ENCODE peak calls at places on chromosomes 3 and 15, in four cellular contexts. L, I, S and H are unnamed samples.

GRCh38 chr15:62549345-62549970 is 384.4 kb upstream of the C2CD4B start:
- DNase-seq in L (peak; percentile 27), I (no peak), S (no peak), H (peak; percentile 41)

GRCh38 chr15:85793641-85794597 is 806 bp downstream of the KLHL25 start:
- DNase-seq in L (no peak), I (no peak), S (no peak), H (peak; percentile 73)

GRCh38 chr15:62506217-62506805 is 341.2 kb upstream of the C2CD4B start:
- DNase-seq in L (no peak), I (no peak), S (no peak), H (no peak)

GRCh38 chr3:87437765-87438164 is 161.4 kb upstream of the POU1F1 start:
- DNase-seq in L (no peak), I (no peak), S (no peak), H (no peak)

GRCh38 chr15:69973102-69973714 is 124.5 kb downstream of the TLE3 start:
- DNase-seq in L (peak; percentile 35), I (no peak), S (no peak), H (no peak)

GRCh38 chr15:32840481-32841245 is 122.9 kb downstream of the GREM1 start:
- DNase-seq in L (no peak), I (no peak), S (no peak), H (no peak)

GRCh38 chr3:126373682-126374601 is 16.7 kb upstream of the KLF15 start:
- DNase-seq in L (no peak), I (no peak), S (no peak), H (no peak)

GRCh38 chr3:114506622-114507300 is 212.9 kb downstream of the TIGIT start:
- DNase-seq in L (no peak), I (no peak), S (no peak), H (no peak)

GRCh38 chr15:98823012-98823458 is 174.7 kb downstream of the IGF1R start:
- DNase-seq in L (no peak), I (peak; percentile 73), S (peak; percentile 1), H (no peak)

GRCh38 chr3:132843851-132844565 is 121.8 kb upstream of the NPHP3 start:
- DNase-seq in L (no peak), I (peak; percentile 19), S (no peak), H (no peak)

GRCh38 chr3:13951184-13951583 is 71.3 kb upstream of the WNT7A start:
- DNase-seq in L (no peak), I (no peak), S (no peak), H (no peak)

GRCh38 chr3:48598323-48599076 is 3.4 kb upstream of the COL7A1 start:
- DNase-seq in L (no peak), I (no peak), S (no peak), H (no peak)

GRCh38 chr3:71430941-71431552 is 152.5 kb downstream of the FOXP1 start:
- DNase-seq in L (no peak), I (no peak), S (no peak), H (no peak)

GRCh38 chr3:182323898-182324297 is 469.4 kb upstream of the ATP11B start:
- DNase-seq in L (no peak), I (no peak), S (no peak), H (no peak)

GRCh38 chr3:153029350-153029749 is 132.7 kb upstream of the RAP2B start:
- DNase-seq in L (peak; percentile 79), I (no peak), S (no peak), H (no peak)

GRCh38 chr3:37734886-37735285 is 126.8 kb upstream of the CTDSPL start:
- DNase-seq in L (no peak), I (no peak), S (no peak), H (no peak)
- TF ChIP-seq NRF1 in L (no peak), I (no peak), S (no peak), H (no peak)

GRCh38 chr3:156151824-156152428 is 31.5 kb downstream of the KCNAB1 start:
- DNase-seq in L (peak; percentile 51), I (peak; percentile 63), S (no peak), H (peak; percentile 68)

GRCh38 chr3:156149781-156150375 is 29.5 kb downstream of the KCNAB1 start:
- DNase-seq in L (no peak), I (no peak), S (no peak), H (no peak)

GRCh38 chr3:156148946-156149348 is 28.6 kb downstream of the KCNAB1 start:
- DNase-seq in L (peak; percentile 5), I (no peak), S (no peak), H (no peak)

GRCh38 chr3:156148345-156148945 is 28.1 kb downstream of the KCNAB1 start:
- DNase-seq in L (no peak), I (no peak), S (no peak), H (no peak)

GRCh38 chr3:156150434-156151066 is 30.2 kb downstream of the KCNAB1 start:
- DNase-seq in L (peak; percentile 38), I (no peak), S (no peak), H (peak; percentile 40)
- TF ChIP-seq CHD2 in L (no peak), I (no peak), S (no peak), H (no peak)

GRCh38 chr3:32781211-32781968 is 36.4 kb upstream of the TRIM71 start:
- DNase-seq in L (peak; percentile 90), I (peak; percentile 86), S (peak; percentile 26), H (peak; percentile 95)

GRCh38 chr3:32778389-32778788 is 39.4 kb upstream of the TRIM71 start:
- DNase-seq in L (no peak), I (no peak), S (no peak), H (no peak)

GRCh38 chr3:32780071-32780734 is 37.6 kb upstream of the TRIM71 start:
- DNase-seq in L (no peak), I (peak; percentile 23), S (no peak), H (no peak)

GRCh38 chr3:32782417-32782816 is 35.4 kb upstream of the TRIM71 start:
- DNase-seq in L (no peak), I (no peak), S (no peak), H (no peak)

DNA sequence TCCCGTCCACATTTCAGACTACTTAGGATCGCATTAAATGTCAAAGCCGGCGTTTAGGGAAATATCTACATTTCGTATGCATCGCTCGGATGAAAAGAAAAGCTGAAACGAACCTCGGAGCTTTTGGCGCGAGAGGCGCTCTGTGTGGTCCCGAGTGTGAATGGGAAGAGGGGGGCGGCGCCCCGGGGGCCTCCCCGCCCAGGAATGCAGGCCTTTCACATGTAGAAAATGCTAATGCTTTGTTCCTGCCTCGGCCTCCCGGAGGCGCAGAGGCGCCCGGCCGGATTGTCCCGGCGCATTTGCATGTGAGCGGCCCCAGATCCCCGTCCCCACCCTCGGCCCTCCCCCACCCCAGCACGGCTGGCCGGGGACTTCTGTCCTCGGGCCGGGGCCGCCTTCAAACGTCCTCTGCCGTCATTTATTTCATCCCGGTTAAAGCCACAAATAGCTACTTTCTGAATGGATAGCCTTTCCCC is 37.0 kb upstream of the TRIM71 start:
- DNase-seq in L (peak; percentile 75), I (peak; percentile 98), S (no peak), H (peak; percentile 72)
- TF ChIP-seq NRF1 in L (no peak), I (no peak), S (no peak), H (no peak)

DNA sequence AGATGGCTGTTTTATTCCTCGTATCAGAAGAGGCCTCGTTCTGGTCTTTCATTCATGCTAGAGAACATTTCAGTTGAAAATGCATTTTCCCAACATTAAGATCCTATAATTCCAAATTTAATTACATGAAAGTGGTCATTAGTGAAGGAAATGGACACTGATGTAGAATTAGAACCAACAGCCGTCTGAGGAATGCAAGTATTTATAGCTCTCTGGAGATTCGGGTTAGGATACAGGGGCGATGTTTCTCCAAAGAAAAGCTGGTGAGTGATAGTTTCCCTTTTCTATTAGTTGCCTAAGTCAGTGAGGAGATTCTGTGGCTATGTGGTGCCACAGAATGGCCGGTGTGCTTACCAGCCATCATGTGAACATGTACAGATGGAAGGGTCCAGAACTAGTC is 109.0 kb upstream of the IL12A start:
- DNase-seq in L (no peak), I (no peak), S (no peak), H (peak; percentile 34)
- TF ChIP-seq CHD2 in L (no peak), I (no peak), S (no peak), H (no peak)

DNA sequence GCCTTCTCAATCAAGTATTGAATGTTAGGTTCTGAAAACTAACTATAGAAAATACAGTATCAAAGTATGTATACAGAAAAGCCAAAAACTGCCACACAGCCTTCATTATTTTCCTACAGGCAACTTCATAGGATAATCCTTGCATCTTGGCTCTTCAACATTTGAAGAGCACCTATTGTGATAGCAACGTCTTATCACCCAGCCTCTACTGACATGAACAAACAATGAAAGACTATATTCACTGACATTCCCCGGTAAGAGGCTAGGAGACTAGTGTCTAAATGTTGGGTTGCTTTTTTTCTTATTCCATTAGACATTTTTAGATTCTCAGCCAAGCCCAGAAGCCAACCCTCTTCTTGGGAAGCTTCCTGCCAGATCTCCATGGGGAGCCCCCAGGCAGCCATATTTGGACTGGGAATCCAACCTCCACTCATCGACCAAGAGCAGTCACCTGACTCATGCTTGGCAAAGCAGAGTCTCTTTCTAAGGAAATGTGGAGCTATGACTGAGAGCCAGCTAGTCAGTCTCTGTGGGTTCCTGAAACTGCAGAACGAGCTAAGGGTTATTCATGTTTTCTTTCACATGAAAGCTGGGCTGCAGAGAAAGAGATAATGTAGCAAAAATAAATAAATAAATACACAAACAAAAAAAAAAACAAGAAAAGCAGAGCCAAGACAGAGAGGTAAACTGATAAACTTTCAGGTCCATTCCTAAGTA is 227.5 kb downstream of the MAGI1 start:
- DNase-seq in L (no peak), I (no peak), S (no peak), H (no peak)
- TF ChIP-seq NRF1 in L (no peak), I (no peak), S (no peak), H (no peak)

GRCh38 chr3:78322780-78323179 is 1282.9 kb downstream of the ROBO2 start:
- DNase-seq in L (no peak), I (peak; percentile 31), S (peak; percentile 17), H (no peak)
- TF ChIP-seq CHD2 in L (no peak), I (no peak), S (no peak), H (no peak)

GRCh38 chr3:174358252-174358651 is 500.9 kb upstream of the NAALADL2 start:
- DNase-seq in L (no peak), I (no peak), S (no peak), H (no peak)
- TF ChIP-seq NRF1 in L (no peak), I (no peak), S (no peak), H (no peak)

GRCh38 chr3:195195321-195196209 is 75.4 kb downstream of the XXYLT1 start:
- DNase-seq in L (no peak), I (peak; percentile 31), S (no peak), H (no peak)
- TF ChIP-seq CHD2 in L (no peak), I (no peak), S (no peak), H (no peak)